ENCODE peak calls at places on chromosomes 6 and 20, in eight cellular contexts. O, B, I, S, L, X, V and T are unnamed samples.

GRCh38 chr6:153956807-153957206 is 82.2 kb upstream of the OPRM1 start:
- DNase-seq in O (no peak), B (no peak), I (no peak), S (no peak), L (no peak), X (no peak), V (no peak), T (no peak)

GRCh38 chr20:41533537-41534136 is 84.5 kb downstream of the CHD6 start:
- DNase-seq in O (no peak), B (no peak), I (no peak), S (no peak), L (no peak), X (no peak), V (no peak), T (no peak)

GRCh38 chr6:137015943-137016342 is 28.8 kb downstream of the IL20RA start:
- DNase-seq in O (no peak), B (no peak), I (no peak), S (no peak), L (no peak), X (no peak), V (no peak), T (no peak)

GRCh38 chr6:40947876-40948514 is 91.0 kb downstream of the UNC5CL start:
- DNase-seq in O (no peak), B (no peak), I (no peak), S (no peak), L (no peak), X (peak; percentile 90), V (no peak), T (no peak)

GRCh38 chr6:108589244-108589730 is 28.6 kb downstream of the FOXO3 start:
- DNase-seq in O (peak; percentile 81), B (peak; percentile 61), I (peak; percentile 51), S (peak; percentile 96), L (peak; percentile 33), X (peak; percentile 63), V (peak; percentile 65), T (peak; percentile 91)

GRCh38 chr6:44966449-44967091 is 361.6 kb upstream of the RUNX2 start:
- DNase-seq in O (no peak), B (no peak), I (peak; percentile 43), S (no peak), L (peak; percentile 77), X (peak; percentile 81), V (no peak), T (no peak)

GRCh38 chr6:70312165-70312564 is 9.3 kb upstream of the COL9A1 start:
- DNase-seq in O (no peak), B (no peak), I (no peak), S (no peak), L (no peak), X (peak; percentile 78), V (no peak), T (no peak)

GRCh38 chr6:52495859-52496396 is 75.8 kb downstream of the EFHC1 start:
- DNase-seq in O (no peak), B (no peak), I (no peak), S (no peak), L (no peak), X (no peak), V (no peak), T (no peak)

GRCh38 chr6:157173756-157174155 is 149.6 kb downstream of the TMEM242 start:
- DNase-seq in O (no peak), B (no peak), I (no peak), S (no peak), L (no peak), X (peak; percentile 38), V (no peak), T (no peak)

GRCh38 chr20:34891166-34892062 is 15.0 kb downstream of the ACSS2 start:
- DNase-seq in O (no peak), B (no peak), I (peak; percentile 59), S (no peak), L (no peak), X (peak; percentile 88), V (no peak), T (no peak)

GRCh38 chr6:106223300-106223930 is 102.1 kb downstream of the ATG5 start:
- DNase-seq in O (no peak), B (peak; percentile 29), I (peak; percentile 39), S (no peak), L (peak; percentile 31), X (peak; percentile 79), V (peak; percentile 55), T (no peak)

GRCh38 chr20:58652606-58653303 is 1.7 kb downstream of the STX16 start:
- DNase-seq in O (no peak), B (no peak), I (no peak), S (no peak), L (no peak), X (no peak), V (no peak), T (no peak)

DNA sequence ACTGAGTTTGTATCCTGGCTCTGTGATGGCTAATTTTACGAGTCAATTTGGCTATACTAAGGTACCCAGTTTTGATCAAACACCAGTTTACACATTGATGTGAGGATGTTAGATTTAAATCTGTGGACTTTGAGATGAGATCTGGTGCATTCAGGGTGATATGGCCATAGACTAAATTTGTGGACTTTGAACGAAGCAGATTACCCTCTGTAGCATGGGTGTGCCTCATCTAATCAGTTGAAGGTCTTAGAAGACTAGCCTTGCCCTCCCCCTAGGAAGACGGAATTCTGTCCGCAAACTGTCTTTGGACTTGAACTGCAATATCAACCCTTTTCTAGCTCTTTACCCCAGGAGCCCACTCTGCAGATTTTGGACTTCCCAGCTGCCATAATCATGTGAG is 547.8 kb upstream of the CITED2 start:
- DNase-seq in O (no peak), B (no peak), I (no peak), S (no peak), L (no peak), X (no peak), V (no peak), T (no peak)
- H3K27ac ChIP-seq in O (no peak overlapping the region), B (no peak overlapping the region), I (no peak overlapping the region), S (no peak overlapping the region), L (no peak overlapping the region), X (no peak overlapping the region), V (no peak overlapping the region), T (no peak overlapping the region)

GRCh38 chr20:62726276-62726675 is 17.6 kb downstream of the NTSR1 start:
- DNase-seq in O (no peak), B (no peak), I (no peak), S (peak; percentile 29), L (no peak), X (no peak), V (no peak), T (no peak)
- H3K4me1 ChIP-seq in O (no peaks in the 10 kb centered on the region), B (no peaks in the 10 kb centered on the region), I (no peaks in the 10 kb centered on the region), S (no peaks in the 10 kb centered on the region), L (peaks cover 22% of the 10 kb centered on the region), X (peaks cover 3% of the 10 kb centered on the region), V (no peaks in the 10 kb centered on the region), T (no peaks in the 10 kb centered on the region)

DNA sequence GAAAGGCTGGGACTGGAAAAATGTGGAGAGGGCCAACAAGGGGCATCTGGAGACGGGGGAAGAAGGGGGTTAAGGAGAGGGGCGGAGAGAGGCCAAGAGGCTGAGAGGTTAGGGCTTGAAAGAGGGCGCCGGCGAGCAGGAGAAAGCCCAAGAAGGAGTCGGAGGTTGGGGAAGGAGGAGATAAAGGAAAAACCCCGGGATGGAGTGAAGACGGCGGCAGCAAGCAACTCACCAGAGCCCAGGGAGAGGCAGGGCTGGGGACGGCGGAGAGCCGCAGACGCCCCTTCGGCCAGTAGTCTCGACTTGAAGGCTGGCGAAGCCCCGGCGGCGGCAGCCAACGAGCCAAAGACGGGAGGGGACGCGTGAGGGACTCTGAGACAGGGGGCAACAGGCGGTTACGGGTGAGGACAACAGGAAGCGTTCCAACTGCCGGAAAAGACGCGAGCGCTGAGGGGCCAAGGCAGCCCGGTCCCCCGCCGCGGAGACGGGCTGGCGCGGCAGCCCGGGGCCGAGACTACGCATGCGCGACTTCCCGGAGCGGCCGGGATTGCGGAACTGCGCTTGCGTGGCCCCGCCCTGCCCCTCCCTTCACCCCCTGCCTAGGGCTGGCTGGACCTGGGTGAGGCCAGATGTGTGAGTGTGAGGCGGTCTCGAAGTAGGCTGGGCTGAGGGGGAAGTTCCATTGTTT is at the start of gene STK38:
- DNase-seq in O (peak; percentile 98), B (peak; percentile 96), I (peak; percentile 89), S (peak; percentile 96), L (peak; percentile 100), X (peak; percentile 82), V (peak; percentile 94), T (peak; percentile 95)
- TF ChIP-seq POLR2A in O (no peak), B (peak; percentile 99), I (peak; percentile 89), S (peak; percentile 97), L (peak; percentile 97), X (peak; percentile 58), V (peak; percentile 96), T (peak; percentile 76)

DNA sequence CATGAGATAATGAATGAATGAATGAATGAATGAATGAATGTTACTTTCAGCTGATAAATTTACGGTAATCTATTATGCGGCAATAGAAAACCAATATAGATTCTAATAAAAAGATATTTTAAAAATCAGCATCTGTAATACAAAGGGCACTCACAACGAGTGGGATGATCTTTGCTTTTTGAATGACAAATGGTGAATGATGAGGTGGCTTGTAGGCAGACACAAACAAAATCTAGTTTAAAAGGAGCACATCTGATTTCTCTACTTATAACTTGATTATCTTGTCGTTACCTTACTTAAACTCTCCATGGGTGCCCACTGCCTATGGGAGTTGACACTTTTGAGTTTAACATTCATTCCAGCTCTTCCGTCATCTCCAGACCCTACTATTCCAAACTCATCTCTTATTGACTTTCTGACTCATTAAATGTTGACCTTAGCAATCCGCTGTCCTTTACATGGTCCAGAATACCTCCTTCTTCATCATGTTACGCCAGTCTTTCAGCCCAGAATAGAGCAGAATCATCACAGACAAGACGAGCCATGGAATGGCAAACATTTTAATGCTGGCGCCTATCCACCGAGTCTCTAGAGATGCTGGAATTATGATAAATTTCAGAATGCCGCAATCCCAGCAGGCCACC is 41.3 kb downstream of the NHLRC1 start:
- DNase-seq in O (no peak), B (no peak), I (no peak), S (no peak), L (no peak), X (peak; percentile 4), V (no peak), T (no peak)
- H3K27ac ChIP-seq in O (no peak overlapping the region), B (no peak overlapping the region), I (no peak overlapping the region), S (no peak overlapping the region), L (no peak overlapping the region), X (no peak overlapping the region), V (no peak overlapping the region), T (no peak overlapping the region)